ENCODE peak calls at places on chromosomes 13 and 19, in four cellular contexts. R is GM12878, K is HepG2, M is K562. J is an unnamed sample.

GRCh38 chr19:48445256-48445605 is 552 bp upstream of the GRWD1 start:
- DNase-seq in R (no peak), K (peak), M (peak), J (peak)

GRCh38 chr19:40641306-40641705 is 40.1 kb downstream of the LTBP4 start:
- DNase-seq in R (no peak), K (no peak), M (no peak), J (no peak)

GRCh38 chr13:111449041-111449440 is 128.6 kb downstream of the TEX29 start:
- DNase-seq in R (no peak), K (no peak), M (no peak), J (no peak)

GRCh38 chr19:14102102-14102696 is 11.6 kb upstream of the SAMD1 start:
- DNase-seq in R (no peak), K (no peak), M (no peak), J (no peak)

GRCh38 chr19:590396-590745 is 690 bp downstream of the HCN2 start:
- DNase-seq in R (no peak), K (no peak), M (peak), J (no peak)

GRCh38 chr13:36157475-36157874 is 26.3 kb upstream of the DCLK1 start:
- DNase-seq in R (no peak), K (no peak), M (no peak), J (no peak)

GRCh38 chr13:46615888-46616531 is 63.0 kb downstream of the LRCH1 start:
- DNase-seq in R (no peak), K (no peak), M (no peak), J (no peak)

GRCh38 chr19:35395762-35396199 is 24.9 kb downstream of the GPR42 start:
- DNase-seq in R (no peak), K (peak), M (no peak), J (no peak)

GRCh38 chr13:64849174-64849573 is 2381.0 kb downstream of the PCDH9 start:
- DNase-seq in R (no peak), K (no peak), M (no peak), J (no peak)

GRCh38 chr13:85529216-85529590 is 270.0 kb downstream of the SLITRK6 start:
- DNase-seq in R (no peak), K (no peak), M (no peak), J (no peak)

GRCh38 chr13:99948907-99949656 is 22.5 kb downstream of the ZIC5 start:
- DNase-seq in R (no peak), K (no peak), M (no peak), J (no peak)

GRCh38 chr19:35269425-35270117 is 809 bp downstream of the USF2 start:
- DNase-seq in R (peak), K (peak), M (peak), J (peak)

GRCh38 chr19:10168386-10168948 is 26.3 kb downstream of the DNMT1 start:
- DNase-seq in R (no peak), K (no peak), M (no peak), J (no peak)

GRCh38 chr19:58439576-58440554 is at the start of gene ZNF132:
- DNase-seq in R (peak), K (no peak), M (no peak), J (peak)

GRCh38 chr13:87234981-87235380 is 436.2 kb upstream of the SLITRK5 start:
- DNase-seq in R (no peak), K (no peak), M (no peak), J (no peak)

GRCh38 chr13:104008571-104009435 is 942.6 kb upstream of the SLC10A2 start:
- DNase-seq in R (no peak), K (no peak), M (no peak), J (no peak)

GRCh38 chr13:45878966-45879365 is 27.4 kb upstream of the SIAH3 start:
- DNase-seq in R (no peak), K (no peak), M (no peak), J (no peak)

GRCh38 chr13:43036386-43037220 is 13.2 kb downstream of the DNAJC15 start:
- DNase-seq in R (no peak), K (no peak), M (no peak), J (no peak)

GRCh38 chr19:1944088-1944915 is 3.3 kb downstream of the CSNK1G2 start:
- DNase-seq in R (no peak), K (no peak), M (no peak), J (no peak)

DNA sequence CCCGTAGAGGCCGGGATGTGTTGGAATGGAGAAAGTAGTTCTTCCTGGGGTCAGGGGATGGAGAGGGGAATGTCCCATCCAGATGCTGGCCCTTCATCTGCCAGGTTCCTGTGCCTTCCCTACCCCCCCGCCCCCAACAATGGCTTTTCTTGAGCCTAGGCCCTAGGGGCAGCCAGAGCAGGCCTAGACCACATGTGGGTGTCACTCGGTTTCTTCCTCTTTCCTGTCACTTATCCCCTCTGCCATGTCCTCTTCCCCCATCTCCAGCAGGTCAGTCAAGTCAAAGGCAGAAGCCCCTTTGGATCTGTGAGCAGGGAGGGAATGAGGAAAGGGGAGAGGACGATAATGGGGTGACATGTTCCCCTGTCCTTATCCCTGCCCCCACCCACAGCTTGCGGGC is 36.4 kb downstream of the LYL1 start:
- DNase-seq in R (no peak), K (no peak), M (no peak), J (no peak)
- TF ChIP-seq CHD2 in R (no peak), K (no peak), M (no peak), J (no peak)

DNA sequence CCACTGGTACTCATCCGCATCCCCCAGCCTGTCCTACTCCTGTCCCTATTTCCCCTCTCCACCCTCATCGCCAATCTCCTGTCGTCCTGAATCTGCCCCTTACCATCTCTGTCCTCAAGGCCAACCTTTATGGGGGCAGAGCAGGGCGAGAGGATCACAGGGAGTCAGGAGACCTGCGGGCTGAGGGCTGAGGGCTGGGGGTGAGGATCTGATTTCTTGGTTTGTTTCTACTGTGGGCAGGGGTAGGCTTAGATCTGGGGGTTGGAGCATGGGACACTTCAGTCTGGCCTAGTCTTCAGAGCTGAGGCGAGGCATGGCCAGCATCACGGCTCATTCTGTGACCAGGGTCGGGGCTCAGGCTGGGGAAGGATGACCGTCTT is 16.5 kb upstream of the ERCC1 start:
- DNase-seq in R (no peak), K (no peak), M (no peak), J (no peak)
- TF ChIP-seq ATF2 in R (no peak), K (no peak), M (no peak), J (no peak)

GRCh38 chr13:49635599-49636433 is 7.5 kb downstream of the ARL11 start:
- DNase-seq in R (peak), K (peak), M (no peak), J (peak)
- TF ChIP-seq CHD2 in R (no peak), K (no peak), M (no peak), J (peak)

GRCh38 chr19:4911786-4912672 is 2.7 kb downstream of the UHRF1 start:
- DNase-seq in R (no peak), K (peak), M (peak), J (peak)
- TF ChIP-seq ATF2 in R (no peak), K (no peak), M (no peak), J (no peak)

GRCh38 chr13:72839831-72840426 is 58.0 kb downstream of the PIBF1 start:
- DNase-seq in R (peak), K (peak), M (peak), J (no peak)
- TF ChIP-seq CHD2 in R (no peak), K (no peak), M (no peak), J (no peak)

J was measured in H1.